ENCODE peak calls at places on chromosome 1, in four cellular contexts. U is A549, S is hepatocyte, R is astrocyte. H is an unnamed sample.

GRCh38 chr1:109490029-109490933 is 3.6 kb upstream of the CYB561D1 start:
- DNase-seq in R (peak), S (peak), U (peak), H (peak)

GRCh38 chr1:166283600-166283999 is 116.8 kb upstream of the FAM78B start:
- DNase-seq in S (no peak), R (no peak), U (no peak), H (no peak)

GRCh38 chr1:25657786-25658760 is 41.5 kb downstream of the MAN1C1 start:
- DNase-seq in S (no peak), U (no peak), R (no peak), H (no peak)

GRCh38 chr1:47696404-47696910 is 258.6 kb downstream of the FOXD2 start:
- DNase-seq in R (no peak), S (no peak), U (no peak), H (no peak)

GRCh38 chr1:226027861-226028260 is 28.7 kb upstream of the SDE2 start:
- DNase-seq in R (no peak), U (no peak), S (no peak), H (peak)

GRCh38 chr1:231934797-231935196 is 308.2 kb downstream of the DISC1 start:
- DNase-seq in U (no peak), R (peak), S (peak), H (peak)

GRCh38 chr1:27979151-27979858 is 19.5 kb downstream of the XKR8 start:
- DNase-seq in U (peak), S (peak), R (peak), H (peak)

GRCh38 chr1:181033128-181033798 is 520 bp upstream of the MR1 start:
- DNase-seq in R (no peak), S (peak), U (no peak), H (no peak)

GRCh38 chr1:171784779-171785178 is 3.3 kb downstream of the METTL13 start:
- DNase-seq in S (no peak), R (no peak), U (no peak), H (no peak)

GRCh38 chr1:71086331-71086730 is 5.5 kb upstream of the ZRANB2 start:
- DNase-seq in U (no peak), S (no peak), R (peak), H (peak)

GRCh38 chr1:167126811-167127210 is 32.9 kb downstream of the STYXL2 start:
- DNase-seq in U (no peak), S (no peak), R (no peak), H (no peak)

GRCh38 chr1:87956072-87956471 is 627.4 kb downstream of the LMO4 start:
- DNase-seq in S (peak), R (peak), U (peak), H (peak)

DNA sequence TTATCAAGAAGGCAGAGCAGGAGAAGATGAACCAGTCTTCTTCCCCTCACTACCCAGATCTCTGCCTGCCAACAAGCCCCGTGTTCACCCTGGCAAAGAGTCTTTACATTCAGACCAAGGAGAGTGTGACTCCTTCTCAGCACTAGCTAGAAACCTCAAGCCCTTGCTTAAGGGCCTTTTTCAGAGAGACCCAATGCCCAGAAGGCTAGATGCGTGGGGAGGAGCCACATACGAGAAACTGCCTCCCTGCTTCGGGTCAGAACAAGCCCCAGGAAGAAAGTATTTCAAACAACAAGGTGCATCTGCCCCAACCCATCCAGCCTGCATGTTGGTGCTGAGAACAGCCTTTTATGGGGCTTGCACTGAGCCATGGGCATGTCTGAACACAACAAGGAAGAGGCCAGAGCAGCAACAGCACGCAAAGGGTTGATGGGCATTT is 152.7 kb upstream of the CAMK1G start:
- DNase-seq in S (no peak), U (no peak), R (no peak), H (no peak)
- H3K4me2 ChIP-seq in S (peak), U (no peak), R (no peak), H (peak)

GRCh38 chr1:154453577-154454352 is 48.3 kb upstream of the TDRD10 start:
- DNase-seq in S (no peak), R (peak), U (no peak), H (peak)
- H3K27ac ChIP-seq in S (no peak), R (no peak), U (peak), H (no peak)

DNA sequence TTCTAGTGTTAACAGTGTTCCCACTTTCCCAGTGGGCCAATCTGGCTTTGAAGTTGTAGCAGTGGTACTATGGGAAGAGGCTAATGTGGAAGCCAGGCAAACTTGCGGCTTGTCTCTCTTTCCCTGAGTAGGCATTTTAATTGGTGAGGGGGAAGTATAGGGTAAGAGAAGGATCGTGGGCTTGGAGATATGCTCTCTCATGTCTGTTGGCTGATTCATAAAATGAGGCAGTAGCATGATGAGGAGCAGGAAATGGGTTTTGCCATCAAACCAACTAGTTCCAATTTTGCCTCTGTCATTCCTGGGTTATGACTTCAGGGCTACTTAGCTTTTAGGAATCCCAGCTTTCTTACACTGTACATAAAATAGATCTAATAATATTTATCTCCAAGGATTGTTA is 12.1 kb downstream of the C8A start:
- DNase-seq in R (peak), S (no peak), U (no peak), H (no peak)
- H3K4me2 ChIP-seq in R (peak), S (no peak), U (no peak), H (no peak)

DNA sequence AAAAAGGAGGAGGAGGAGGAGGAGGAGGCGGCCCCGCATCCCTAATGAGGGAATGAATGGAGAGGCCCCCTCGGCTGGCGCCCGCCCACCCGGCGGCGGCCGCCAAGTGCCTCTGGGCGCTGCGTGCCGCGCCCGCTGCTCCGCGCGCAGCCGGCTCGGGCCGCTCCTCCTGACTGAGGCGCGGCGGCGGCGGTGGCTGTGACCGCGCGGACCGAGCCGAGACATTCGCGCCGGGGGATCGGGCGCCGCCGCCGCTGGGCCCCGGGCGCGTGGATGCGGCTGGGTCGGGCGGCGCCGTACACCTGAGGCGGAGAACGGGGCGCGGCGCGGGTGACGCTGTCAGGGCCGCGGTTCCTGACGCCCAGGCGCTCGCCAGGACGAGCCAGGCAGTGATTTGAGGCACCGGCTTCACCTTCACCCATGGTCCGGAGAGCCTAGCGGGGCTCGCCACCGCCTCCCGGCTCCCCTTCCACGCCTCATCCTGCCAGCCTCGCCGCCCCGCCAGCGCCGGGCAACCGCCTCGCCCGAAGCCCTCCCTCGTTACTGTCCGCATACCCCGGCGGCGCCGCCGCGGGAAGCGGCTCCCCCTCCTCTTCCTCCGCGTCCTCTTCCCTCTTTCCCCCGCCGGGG is at the start of gene MARK1:
- DNase-seq in R (peak), U (peak), S (peak), H (peak)
- H3K27ac ChIP-seq in R (no peak), U (peak), S (peak), H (no peak)

GRCh38 chr1:168220470-168220871 is 5.3 kb upstream of the SFT2D2 start:
- DNase-seq in U (no peak), S (no peak), R (no peak), H (no peak)
- H3K4me2 ChIP-seq in U (no peak), S (no peak), R (no peak), H (no peak)

DNA sequence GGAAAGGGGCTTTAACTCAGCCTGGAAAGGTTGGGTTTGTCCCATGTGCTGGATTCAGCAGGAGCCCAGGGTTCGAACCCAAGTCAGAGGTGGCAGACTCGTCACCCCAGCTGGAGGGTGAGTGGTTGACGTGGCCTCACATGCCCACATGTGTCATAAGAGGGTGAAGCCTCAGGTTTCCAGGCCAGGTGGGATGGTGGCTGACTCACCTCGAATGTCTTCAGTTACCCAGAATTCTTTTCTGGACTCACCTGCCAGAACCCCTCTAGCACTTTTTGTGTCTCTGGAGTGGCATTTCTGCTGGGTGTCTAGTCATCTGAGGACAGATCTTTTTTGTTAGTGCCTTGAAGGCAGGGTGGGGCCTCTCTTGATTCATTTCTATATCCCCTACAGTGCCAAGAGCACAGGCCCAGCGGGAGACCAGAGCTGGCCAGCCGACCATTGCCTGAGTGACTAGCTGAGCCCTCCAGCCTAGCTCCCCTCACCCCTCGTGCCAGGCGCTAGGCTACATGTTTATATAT is 28.1 kb downstream of the IL6R start:
- DNase-seq in S (no peak), U (no peak), R (no peak), H (peak)
- H3K27ac ChIP-seq in S (peak), U (peak), R (no peak), H (peak)

DNA sequence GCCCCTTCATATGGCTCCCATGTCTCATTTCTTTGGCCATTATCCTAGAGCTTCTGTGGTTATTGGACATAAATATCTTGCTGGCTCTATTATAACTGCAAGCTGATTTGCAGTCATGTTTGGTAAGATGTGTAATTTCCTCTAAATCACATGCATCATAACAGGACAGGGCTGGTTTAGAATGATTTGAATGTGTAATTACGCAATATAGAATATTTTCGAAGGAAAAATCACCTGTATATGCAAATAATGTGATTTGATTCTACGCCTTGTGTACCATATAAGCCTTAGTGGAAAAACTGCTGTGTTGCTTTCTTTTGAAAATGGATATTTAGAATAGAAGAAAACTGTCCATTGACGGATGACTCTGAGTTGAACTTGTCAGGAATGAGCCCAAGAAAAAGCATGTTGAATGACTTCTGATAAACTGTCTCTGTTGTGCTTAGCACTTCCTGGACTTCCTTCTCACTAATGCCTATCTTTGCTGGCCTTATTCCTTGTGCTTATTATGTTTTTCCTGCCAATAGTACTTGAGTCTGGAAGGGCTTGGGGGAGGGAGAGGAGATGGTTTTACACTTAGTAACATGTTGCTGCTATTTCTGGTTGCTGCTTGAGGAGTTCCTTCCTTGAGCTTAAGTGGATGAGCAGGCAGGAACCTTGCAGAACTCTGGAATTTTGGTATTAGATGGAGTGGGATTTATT is 6.5 kb downstream of the CACHD1 start:
- DNase-seq in U (no peak), R (peak), S (peak), H (peak)
- H3K4me2 ChIP-seq in U (peak), R (peak), S (peak), H (no peak)

DNA sequence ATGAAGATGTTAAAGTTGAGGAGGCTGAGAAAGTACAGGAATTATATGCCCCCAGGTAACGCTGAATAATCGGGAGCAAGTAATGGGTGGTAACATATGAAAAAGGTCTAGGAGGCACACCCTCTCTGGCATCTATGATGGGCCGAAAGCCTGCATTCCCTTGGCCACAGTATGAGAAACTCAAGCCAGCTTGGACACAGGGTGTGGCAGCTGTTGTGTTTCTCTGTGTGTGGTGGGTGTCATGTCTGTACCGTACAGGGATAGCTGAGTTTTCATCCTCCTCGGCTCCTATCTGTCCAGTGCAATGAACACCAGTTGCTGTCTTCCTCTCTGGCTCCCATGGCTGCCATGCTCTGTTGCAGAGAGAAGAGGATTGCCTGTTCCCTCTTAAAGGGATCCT is 32.9 kb downstream of the NBPF3 start:
- DNase-seq in S (no peak), U (no peak), R (no peak), H (no peak)
- H3K27ac ChIP-seq in S (no peak), U (no peak), R (no peak), H (no peak)

GRCh38 chr1:200231787-200232222 is 178.0 kb downstream of the ZNF281 start:
- DNase-seq in R (peak), U (no peak), S (no peak), H (no peak)

GRCh38 chr1:200226268-200226968 is 183.4 kb downstream of the ZNF281 start:
- DNase-seq in U (no peak), S (no peak), R (peak), H (no peak)

GRCh38 chr1:200224315-200224714 is 185.5 kb downstream of the ZNF281 start:
- DNase-seq in U (no peak), R (peak), S (no peak), H (no peak)

GRCh38 chr1:200226969-200227303 is 182.9 kb downstream of the ZNF281 start:
- DNase-seq in U (no peak), R (no peak), S (no peak), H (no peak)

DNA sequence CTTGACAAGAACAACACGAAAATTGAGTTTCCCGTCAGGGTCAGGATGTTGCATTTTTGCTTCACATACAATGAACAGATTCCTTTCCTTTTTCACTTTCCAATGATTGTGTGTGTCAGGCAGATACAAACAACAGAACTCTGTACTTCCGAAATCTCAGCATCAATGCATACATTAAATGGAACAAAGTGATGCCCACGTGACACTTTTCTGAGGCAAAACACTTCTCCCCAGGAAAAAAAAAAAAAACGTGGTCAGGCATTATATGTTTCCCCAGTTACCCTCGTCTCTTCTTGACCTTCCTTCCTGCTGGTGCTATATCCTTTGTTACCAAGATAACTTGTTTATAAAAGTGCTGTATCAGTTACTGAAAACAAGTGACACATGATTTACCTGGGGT is 181.8 kb downstream of the ZNF281 start:
- DNase-seq in S (no peak), U (no peak), R (no peak), H (no peak)
- H3K4me2 ChIP-seq in S (no peak), U (no peak), R (no peak), H (no peak)

GRCh38 chr1:155205035-155205434 is 2.7 kb downstream of the THBS3 start:
- DNase-seq in R (no peak), S (no peak), U (no peak), H (no peak)
- H3K27ac ChIP-seq in R (no peak), S (no peak), U (no peak), H (no peak)